ENCODE peak calls at places on chromosome 13, in eight cellular contexts. J, K, E, G, P, H, W and F are unnamed samples.

GRCh38 chr13:99191336-99191899 is 9.2 kb upstream of the UBAC2 start:
- DNase-seq in G (no peak), K (peak), J (no peak), W (no peak), H (no peak), P (no peak), E (no peak), F (no peak)

GRCh38 chr13:64347662-64348061 is 2882.5 kb downstream of the PCDH9 start:
- DNase-seq in K (no peak), P (no peak), H (no peak), J (no peak), G (no peak), E (no peak), W (no peak), F (no peak)

GRCh38 chr13:111589321-111589720 is 268.9 kb downstream of the TEX29 start:
- DNase-seq in E (peak), H (no peak), P (no peak), J (no peak), K (no peak), G (no peak), W (no peak), F (no peak)

GRCh38 chr13:111656439-111656838 is 336.0 kb downstream of the TEX29 start:
- DNase-seq in H (no peak), G (no peak), K (no peak), P (no peak), E (peak), W (no peak), J (no peak), F (no peak)

GRCh38 chr13:113535381-113535781 is 44.9 kb upstream of the DCUN1D2 start:
- DNase-seq in J (no peak), K (no peak), P (no peak), H (no peak), W (no peak), E (peak), G (no peak), F (no peak)

GRCh38 chr13:111280666-111281577 is 39.5 kb upstream of the TEX29 start:
- DNase-seq in W (no peak), G (no peak), J (no peak), E (no peak), H (no peak), K (no peak), P (no peak), F (no peak)

GRCh38 chr13:41668130-41668757 is 210.9 kb downstream of the RGCC start:
- DNase-seq in K (peak), G (peak), E (peak), H (peak), J (peak), W (peak), P (peak), F (no peak)

GRCh38 chr13:40306817-40307216 is 359.6 kb downstream of the FOXO1 start:
- DNase-seq in W (peak), H (no peak), G (no peak), K (no peak), J (no peak), E (no peak), P (no peak), F (peak)

GRCh38 chr13:35923347-35923746 is 207.8 kb downstream of the DCLK1 start:
- DNase-seq in P (no peak), G (no peak), E (peak), J (no peak), K (no peak), H (no peak), W (no peak), F (no peak)

GRCh38 chr13:102948006-102948405 is 102.2 kb downstream of the ERCC5 start:
- DNase-seq in E (no peak), P (no peak), W (no peak), H (no peak), G (no peak), J (peak), K (no peak), F (no peak)

GRCh38 chr13:111636271-111636670 is 315.8 kb downstream of the TEX29 start:
- DNase-seq in J (no peak), K (no peak), E (peak), G (no peak), P (no peak), H (no peak), W (no peak), F (no peak)

GRCh38 chr13:52447815-52448552 is 2.5 kb downstream of the VPS36 start:
- DNase-seq in W (no peak), K (no peak), E (no peak), H (no peak), P (no peak), G (no peak), J (no peak), F (no peak)

GRCh38 chr13:44697058-44697457 is 120.9 kb upstream of the TSC22D1 start:
- DNase-seq in H (no peak), P (no peak), K (no peak), G (no peak), J (no peak), E (peak), W (no peak), F (no peak)

GRCh38 chr13:90105276-90105675 is 1242.2 kb upstream of the MIR17HG start:
- DNase-seq in K (no peak), H (no peak), J (no peak), G (no peak), E (no peak), W (no peak), P (no peak), F (no peak)

GRCh38 chr13:35512271-35512920 is 35.9 kb upstream of the MAB21L1 start:
- DNase-seq in P (no peak), H (no peak), E (no peak), K (no peak), J (no peak), W (no peak), G (no peak), F (no peak)

GRCh38 chr13:44412341-44412935 is 38.8 kb downstream of the SERP2 start:
- DNase-seq in P (no peak), W (no peak), H (no peak), E (no peak), K (no peak), J (no peak), G (no peak), F (no peak)

GRCh38 chr13:59408738-59409137 is 755.0 kb downstream of the DIAPH3 start:
- DNase-seq in P (no peak), H (no peak), G (no peak), W (no peak), E (no peak), J (no peak), K (no peak), F (no peak)

GRCh38 chr13:54787754-54788153 is 1759.1 kb downstream of the OLFM4 start:
- DNase-seq in H (no peak), G (no peak), W (no peak), E (no peak), P (no peak), J (no peak), K (no peak), F (no peak)

GRCh38 chr13:71727036-71727435 is 140.0 kb downstream of the DACH1 start:
- DNase-seq in G (no peak), W (no peak), E (no peak), H (no peak), K (no peak), P (no peak), J (no peak), F (no peak)

GRCh38 chr13:98488736-98489135 is 88.2 kb downstream of the STK24 start:
- DNase-seq in K (no peak), J (no peak), W (no peak), H (no peak), E (no peak), P (no peak), G (no peak), F (no peak)

GRCh38 chr13:96898855-96899254 is 95.4 kb downstream of the OXGR1 start:
- DNase-seq in E (no peak), H (no peak), P (no peak), G (peak), K (no peak), J (no peak), W (no peak), F (no peak)

GRCh38 chr13:74904547-74904946 is 577.4 kb downstream of the TBC1D4 start:
- DNase-seq in P (no peak), W (no peak), K (no peak), H (no peak), E (no peak), G (no peak), J (no peak), F (no peak)

GRCh38 chr13:46893820-46894533 is 2.9 kb downstream of the HTR2A start:
- DNase-seq in K (no peak), H (no peak), P (no peak), G (peak), W (peak), E (peak), J (peak), F (peak)

GRCh38 chr13:110913322-110913721 is 1.5 kb downstream of the ANKRD10 start:
- DNase-seq in H (no peak), G (peak), K (no peak), E (no peak), W (no peak), J (peak), P (no peak), F (no peak)

GRCh38 chr13:76816394-76816793 is 69.8 kb downstream of the KCTD12 start:
- DNase-seq in E (no peak), J (no peak), P (no peak), K (no peak), G (no peak), W (no peak), H (no peak), F (no peak)

GRCh38 chr13:49681837-49682236 is 9.4 kb downstream of the EBPL start:
- DNase-seq in G (no peak), J (no peak), K (no peak), P (no peak), E (no peak), H (no peak), W (no peak), F (no peak)

GRCh38 chr13:50993371-50993770 is 83.8 kb downstream of the RNASEH2B start:
- DNase-seq in W (no peak), K (no peak), H (no peak), G (no peak), P (no peak), E (no peak), J (no peak), F (no peak)

GRCh38 chr13:20101467-20102316 is 59.2 kb downstream of the GJA3 start:
- DNase-seq in H (no peak), E (no peak), P (no peak), K (peak), G (peak), W (no peak), J (peak), F (no peak)

GRCh38 chr13:39415403-39415802 is 187.6 kb downstream of the LHFPL6 start:
- DNase-seq in E (no peak), G (no peak), K (no peak), P (peak), W (no peak), H (peak), J (no peak), F (peak)

GRCh38 chr13:104357174-104357573 is 1291.0 kb upstream of the SLC10A2 start:
- DNase-seq in G (no peak), H (no peak), K (no peak), J (no peak), P (no peak), E (no peak), W (no peak), F (no peak)

GRCh38 chr13:24270639-24271131 is 38.7 kb upstream of the C1QTNF9 start:
- DNase-seq in E (no peak), P (no peak), H (no peak), J (no peak), G (no peak), K (no peak), W (peak), F (peak)

GRCh38 chr13:76764429-76764828 is 121.8 kb downstream of the KCTD12 start:
- DNase-seq in H (no peak), K (peak), W (no peak), P (no peak), G (no peak), E (peak), J (no peak), F (no peak)

GRCh38 chr13:94700051-94700535 is 12.3 kb downstream of the SOX21 start:
- DNase-seq in E (no peak), K (no peak), P (no peak), W (no peak), H (no peak), G (no peak), J (no peak), F (no peak)